ENCODE peak calls at places on chromosomes 1 and 21, in four cellular contexts. M is cardiac septum, S is nephron progenitor cell, R is tibial nerve. Y is an unnamed sample.

GRCh38 chr1:24769656-24770651 is 24.7 kb downstream of the CLIC4 start:
- DNase-seq in M (no peak), S (no peak), R (no peak), Y (no peak)

GRCh38 chr1:36582066-36582755 is 99.5 kb upstream of the CSF3R start:
- DNase-seq in M (no peak), S (no peak), R (no peak), Y (no peak)

GRCh38 chr1:245086389-245086969 is 68.3 kb upstream of the KIF26B start:
- DNase-seq in M (no peak), S (no peak), R (no peak), Y (no peak)

GRCh38 chr21:42796327-42797062 is 82.8 kb downstream of the WDR4 start:
- DNase-seq in M (no peak), S (no peak), R (no peak), Y (no peak)

GRCh38 chr1:201911827-201912571 is 23.3 kb downstream of the SHISA4 start:
- DNase-seq in M (no peak), S (no peak), R (no peak), Y (no peak)

GRCh38 chr1:38153426-38154088 is 107.0 kb upstream of the POU3F1 start:
- DNase-seq in M (no peak), S (no peak), R (no peak), Y (no peak)

GRCh38 chr1:34872133-34872503 is 12.6 kb upstream of the SMIM12 start:
- DNase-seq in M (no peak), S (no peak), R (no peak), Y (no peak)

GRCh38 chr21:43916691-43917514 is 51.9 kb downstream of the AGPAT3 start:
- DNase-seq in M (peak; percentile 73), S (no peak), R (no peak), Y (peak; percentile 87)

GRCh38 chr1:215599418-215599817 is 32.3 kb downstream of the KCTD3 start:
- DNase-seq in M (no peak), S (no peak), R (no peak), Y (no peak)

GRCh38 chr21:46411691-46412090 is 47.0 kb upstream of the DIP2A start:
- DNase-seq in M (no peak), S (no peak), R (no peak), Y (no peak)

GRCh38 chr1:212557739-212558664 is 50.6 kb upstream of the ATF3 start:
- DNase-seq in M (peak; percentile 84), S (peak; percentile 61), R (peak; percentile 38), Y (no peak)

GRCh38 chr21:30986966-30987365 is 51.3 kb downstream of the KRTAP19-8 start:
- DNase-seq in M (no peak), S (no peak), R (no peak), Y (no peak)

GRCh38 chr1:20787775-20788488 is 825 bp upstream of the HP1BP3 start:
- DNase-seq in M (no peak), S (no peak), R (no peak), Y (no peak)

GRCh38 chr1:198910816-198911215 is 272.0 kb downstream of the PTPRC start:
- DNase-seq in M (no peak), S (no peak), R (no peak), Y (no peak)

GRCh38 chr1:178908358-178908757 is 37.5 kb upstream of the ANGPTL1 start:
- DNase-seq in M (no peak), S (no peak), R (no peak), Y (no peak)

GRCh38 chr1:87953732-87954344 is 625.2 kb downstream of the LMO4 start:
- DNase-seq in M (peak; percentile 78), S (peak; percentile 54), R (peak; percentile 33), Y (peak; percentile 48)

GRCh38 chr1:36133484-36133883 is 8.5 kb upstream of the COL8A2 start:
- DNase-seq in M (peak; percentile 80), S (no peak), R (no peak), Y (no peak)

GRCh38 chr1:157490337-157491165 is 61.8 kb downstream of the FCRL5 start:
- DNase-seq in M (no peak), S (peak; percentile 89), R (peak; percentile 30), Y (peak; percentile 31)

GRCh38 chr1:26280333-26281042 is 602 bp downstream of the SH3BGRL3 start:
- DNase-seq in M (no peak), S (no peak), R (no peak), Y (no peak)

GRCh38 chr1:66291047-66291864 is 242.7 kb upstream of the SGIP1 start:
- DNase-seq in M (no peak), S (no peak), R (no peak), Y (no peak)

GRCh38 chr1:109641341-109641740 is 14.6 kb upstream of the GSTM4 start:
- DNase-seq in M (no peak), S (no peak), R (no peak), Y (no peak)

GRCh38 chr1:6625579-6626149 is 996 bp downstream of the THAP3 start:
- DNase-seq in M (no peak), S (no peak), R (no peak), Y (peak; percentile 11)

GRCh38 chr1:206421616-206422355 is 48.5 kb upstream of the IKBKE start:
- DNase-seq in M (no peak), S (no peak), R (no peak), Y (no peak)

GRCh38 chr1:55081188-55081904 is 42.0 kb downstream of the PCSK9 start:
- DNase-seq in M (no peak), S (no peak), R (no peak), Y (no peak)

GRCh38 chr1:183218981-183219621 is 33.0 kb downstream of the LAMC2 start:
- DNase-seq in M (no peak), S (peak; percentile 24), R (no peak), Y (peak; percentile 88)

GRCh38 chr1:28074892-28075511 is 13.4 kb downstream of the EYA3 start:
- DNase-seq in M (no peak), S (no peak), R (no peak), Y (no peak)

GRCh38 chr1:203144661-203145060 is 17.1 kb downstream of the ADORA1 start:
- DNase-seq in M (no peak), S (no peak), R (no peak), Y (no peak)

GRCh38 chr1:63651110-63651776 is 58.0 kb downstream of the PGM1 start:
- DNase-seq in M (no peak), S (no peak), R (no peak), Y (no peak)

GRCh38 chr1:99877568-99877967 is 27.4 kb downstream of the AGL start:
- DNase-seq in M (no peak), S (no peak), R (no peak), Y (no peak)

GRCh38 chr1:18463984-18464664 is 16.6 kb upstream of the KLHDC7A start:
- DNase-seq in M (no peak), S (no peak), R (no peak), Y (no peak)

GRCh38 chr1:48947761-48948537 is 171.3 kb upstream of the BEND5 start:
- DNase-seq in M (no peak), S (no peak), R (no peak), Y (no peak)

GRCh38 chr1:51973587-51974474 is 16.7 kb downstream of the RAB3B start:
- DNase-seq in M (no peak), S (no peak), R (no peak), Y (no peak)

GRCh38 chr1:102891868-102892625 is 216.3 kb downstream of the COL11A1 start:
- DNase-seq in M (no peak), S (no peak), R (no peak), Y (no peak)

Y was measured in naive thymus-derived CD8-positive, alpha-beta T cell.